ENCODE peak calls at places on chromosomes 3 and 15, in ten cellular contexts. T is breast epithelium; U is endodermal cell; V is CD8-positive, alpha-beta T cell; J is aorta; Q is heart right ventricle; Y is left lung; C is K562; G is tibial artery; Z is heart left ventricle. O is an unnamed sample.

GRCh38 chr3:159252274-159252673 is 450.4 kb downstream of the MFSD1 start:
- DNase-seq in T (no peak), U (no peak), V (no peak), J (no peak), Q (no peak), Y (no peak), C (no peak), G (no peak), Z (no peak), O (no peak)

GRCh38 chr15:45790325-45790943 is 155.6 kb downstream of the SQOR start:
- DNase-seq in T (no peak), U (peak; percentile 76), V (no peak), J (no peak), Q (no peak), Y (no peak), C (peak; percentile 11), G (no peak), Z (no peak), O (peak; percentile 18)

GRCh38 chr3:41961061-41961749 is 698 bp downstream of the ULK4 start:
- DNase-seq in T (peak; percentile 27), U (peak; percentile 87), V (peak; percentile 27), J (peak; percentile 70), Q (peak; percentile 41), Y (peak; percentile 86), C (peak; percentile 24), G (peak; percentile 28), Z (peak; percentile 46), O (peak; percentile 52)

GRCh38 chr15:66404122-66404521 is 17.4 kb downstream of the MAP2K1 start:
- DNase-seq in T (no peak), U (peak; percentile 47), V (no peak), J (no peak), Q (no peak), Y (no peak), C (no peak), G (no peak), Z (no peak), O (no peak)

GRCh38 chr3:113212155-113212844 is 943 bp downstream of the BOC start:
- DNase-seq in T (no peak), U (peak; percentile 78), V (no peak), J (peak; percentile 53), Q (peak; percentile 33), Y (no peak), C (no peak), G (peak; percentile 44), Z (peak; percentile 40), O (no peak)

GRCh38 chr3:180311242-180311641 is 274.5 kb upstream of the PEX5L start:
- DNase-seq in T (no peak), U (no peak), V (no peak), J (no peak), Q (no peak), Y (no peak), C (no peak), G (no peak), Z (no peak), O (no peak)

GRCh38 chr3:127043731-127044510 is 61.0 kb downstream of the PLXNA1 start:
- DNase-seq in T (no peak), U (no peak), V (no peak), J (peak; percentile 45), Q (no peak), Y (peak; percentile 37), C (no peak), G (no peak), Z (no peak), O (no peak)

GRCh38 chr3:186986811-186987210 is 56.5 kb downstream of the ST6GAL1 start:
- DNase-seq in T (no peak), U (no peak), V (no peak), J (no peak), Q (no peak), Y (no peak), C (no peak), G (no peak), Z (no peak), O (no peak)

GRCh38 chr3:13865106-13865505 is 14.8 kb downstream of the WNT7A start:
- DNase-seq in T (no peak), U (no peak), V (no peak), J (no peak), Q (no peak), Y (no peak), C (no peak), G (no peak), Z (no peak), O (no peak)

DNA sequence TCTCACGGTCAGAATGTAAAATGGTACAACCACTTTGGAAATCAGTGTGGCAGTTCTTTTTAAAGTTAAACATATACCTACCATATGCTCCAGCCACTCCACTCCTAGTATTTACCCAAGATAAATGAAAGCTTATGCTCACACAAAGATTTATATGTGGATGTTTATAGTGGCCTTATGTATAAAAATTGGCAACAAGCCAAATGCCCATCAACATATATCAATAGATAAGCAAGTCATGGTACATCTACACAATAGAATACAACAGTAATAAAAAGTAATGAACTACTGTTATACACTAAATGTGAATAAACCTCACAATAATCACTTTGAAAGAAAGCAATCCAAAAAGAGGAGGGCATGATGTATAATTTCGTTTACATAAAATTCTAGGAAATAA is 153.5 kb upstream of the LMCD1 start:
- DNase-seq in T (no peak), U (no peak), V (no peak), J (no peak), Q (no peak), Y (no peak), C (no peak), G (no peak), Z (no peak), O (no peak)
- H3K9me3 ChIP-seq in T (peaks cover 5% of the 10 kb centered on the region), U (peaks cover 41% of the 10 kb centered on the region), V (peaks cover 4% of the 10 kb centered on the region), J (no peaks in the 10 kb centered on the region), Q (peaks cover 4% of the 10 kb centered on the region), Y (no peaks in the 10 kb centered on the region), C (peaks cover 3% of the 10 kb centered on the region), G (peaks cover 13% of the 10 kb centered on the region), Z (no peaks in the 10 kb centered on the region), O (no peaks in the 10 kb centered on the region)

GRCh38 chr3:48416091-48416505 is 13.8 kb downstream of the PLXNB1 start:
- DNase-seq in T (no peak), U (no peak), V (no peak), J (peak; percentile 35), Q (no peak), Y (peak; percentile 74), C (no peak), G (no peak), Z (peak; percentile 20), O (no peak)
- H3K36me3 ChIP-seq in T (peaks cover 17% of the 10 kb centered on the region), U (peaks cover 51% of the 10 kb centered on the region), V (no peaks in the 10 kb centered on the region), J (no peaks in the 10 kb centered on the region), Q (peaks cover 35% of the 10 kb centered on the region), Y (peaks cover 81% of the 10 kb centered on the region), C (no peaks in the 10 kb centered on the region), G (peaks cover 99% of the 10 kb centered on the region), Z (peaks cover 77% of the 10 kb centered on the region), O (peaks cover 6% of the 10 kb centered on the region)

DNA sequence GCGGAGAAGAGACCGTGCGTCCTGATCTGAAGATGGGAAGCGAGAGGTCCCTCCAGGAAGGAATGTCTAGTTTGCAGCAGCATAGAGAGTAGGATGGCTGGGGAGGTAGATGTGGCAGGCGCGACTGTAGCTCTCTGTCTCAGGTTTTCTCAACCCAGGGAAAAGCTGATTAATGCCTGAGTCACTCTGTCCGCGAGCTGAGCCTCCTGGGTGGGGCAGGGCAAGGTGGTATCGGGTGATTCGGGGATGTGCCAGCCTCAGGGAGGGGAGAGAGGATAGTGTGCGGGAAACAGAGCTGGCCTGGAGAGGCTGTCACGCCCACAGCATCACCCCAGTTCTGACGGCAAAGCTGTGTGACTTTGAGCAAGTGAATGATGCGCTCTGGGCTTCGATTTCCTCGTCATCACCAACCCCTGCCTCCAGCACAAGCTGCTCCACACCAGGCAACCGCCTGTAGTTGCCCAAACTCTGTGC is 28.4 kb downstream of the CPN2 start:
- DNase-seq in T (no peak), U (no peak), V (no peak), J (no peak), Q (no peak), Y (peak; percentile 4), C (peak; percentile 37), G (no peak), Z (no peak), O (no peak)
- H3K9me3 ChIP-seq in T (peaks cover 13% of the 10 kb centered on the region), U (peaks cover 30% of the 10 kb centered on the region), V (no peaks in the 10 kb centered on the region), J (peaks cover 3% of the 10 kb centered on the region), Q (peaks cover 8% of the 10 kb centered on the region), Y (no peaks in the 10 kb centered on the region), C (peaks cover 4% of the 10 kb centered on the region), G (peaks cover 14% of the 10 kb centered on the region), Z (peaks cover 2% of the 10 kb centered on the region), O (peaks cover 9% of the 10 kb centered on the region)

GRCh38 chr3:52406791-52407510 is 38.0 kb downstream of the SEMA3G start:
- DNase-seq in T (no peak), U (no peak), V (no peak), J (peak; percentile 38), Q (no peak), Y (no peak), C (no peak), G (no peak), Z (peak; percentile 24), O (no peak)
- H3K36me3 ChIP-seq in T (peaks cover 7% of the 10 kb centered on the region), U (peaks cover 66% of the 10 kb centered on the region), V (peaks cover 57% of the 10 kb centered on the region), J (no peaks in the 10 kb centered on the region), Q (peaks cover 40% of the 10 kb centered on the region), Y (peaks cover 62% of the 10 kb centered on the region), C (peaks cover 69% of the 10 kb centered on the region), G (peaks cover 54% of the 10 kb centered on the region), Z (peaks cover 66% of the 10 kb centered on the region), O (peaks cover 59% of the 10 kb centered on the region)

DNA sequence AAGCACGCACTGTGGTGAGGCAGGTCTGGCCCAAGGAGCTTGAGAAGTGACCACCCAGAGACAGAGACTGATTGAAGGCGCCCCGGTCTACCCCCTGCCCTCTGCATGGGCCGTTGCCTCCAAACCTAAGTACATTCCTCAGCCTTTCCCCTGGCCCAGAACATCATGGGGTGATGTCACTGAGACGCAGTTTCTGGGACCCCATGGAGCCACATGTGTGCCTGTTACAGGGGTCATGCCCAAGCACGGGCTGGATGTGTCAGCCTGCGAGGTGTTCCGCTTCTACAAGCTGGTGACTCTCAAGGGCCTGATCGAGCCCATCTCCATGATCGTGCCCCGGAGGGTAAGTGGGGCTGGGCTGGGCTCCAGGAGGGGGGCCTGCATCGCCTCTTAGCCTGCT is 102.2 kb downstream of the ANP32A start:
- DNase-seq in T (no peak), U (no peak), V (no peak), J (no peak), Q (no peak), Y (no peak), C (no peak), G (no peak), Z (no peak), O (no peak)
- H3K9me3 ChIP-seq in T (no peaks in the 10 kb centered on the region), U (no peaks in the 10 kb centered on the region), V (no peaks in the 10 kb centered on the region), J (no peaks in the 10 kb centered on the region), Q (no peaks in the 10 kb centered on the region), Y (no peaks in the 10 kb centered on the region), C (no peaks in the 10 kb centered on the region), G (no peaks in the 10 kb centered on the region), Z (no peaks in the 10 kb centered on the region), O (no peaks in the 10 kb centered on the region)

O was measured in HAP-1.